ENCODE peak calls at places on chromosomes 13 and 19, in four cellular contexts. O is tibial nerve, H is H1, W is esophagus muscularis mucosa. L is an unnamed sample.

GRCh38 chr13:51887441-51887840 is 25.7 kb downstream of the CCDC70 start:
- DNase-seq in O (no peak), H (no peak), W (no peak), L (no peak)

GRCh38 chr19:575527-576506 is 3.4 kb downstream of the BSG start:
- DNase-seq in O (no peak), H (no peak), W (no peak), L (no peak)

GRCh38 chr13:32075150-32075851 is 43.7 kb downstream of the FRY start:
- DNase-seq in O (no peak), H (no peak), W (no peak), L (no peak)

GRCh38 chr13:100490692-100491091 is 97.9 kb downstream of the GGACT start:
- DNase-seq in O (no peak), H (peak), W (no peak), L (no peak)

GRCh38 chr19:17753976-17754375 is 2.7 kb downstream of the FCHO1 start:
- DNase-seq in O (no peak), H (no peak), W (no peak), L (no peak)

GRCh38 chr19:48006762-48007161 is 12.3 kb downstream of the ELSPBP1 start:
- DNase-seq in O (no peak), H (peak), W (no peak), L (no peak)

GRCh38 chr13:78393286-78393685 is 210.1 kb downstream of the POU4F1 start:
- DNase-seq in O (no peak), H (no peak), W (no peak), L (no peak)

GRCh38 chr19:18745012-18745735 is 45.9 kb downstream of the COMP start:
- DNase-seq in O (no peak), H (no peak), W (no peak), L (no peak)

GRCh38 chr13:21849323-21849722 is 178.4 kb downstream of the FGF9 start:
- DNase-seq in O (no peak), H (no peak), W (no peak), L (no peak)

GRCh38 chr19:1698636-1699035 is 46.2 kb upstream of the TCF3 start:
- DNase-seq in O (no peak), H (no peak), W (no peak), L (no peak)
- TF ChIP-seq EP300 in O (no peak), H (no peak), W (no peak), L (no peak)

GRCh38 chr19:41324921-41325639 is 15.1 kb downstream of the CCDC97 start:
- DNase-seq in O (no peak), H (peak), W (no peak), L (no peak)

GRCh38 chr19:41323023-41323422 is 13.1 kb downstream of the CCDC97 start:
- DNase-seq in O (no peak), H (no peak), W (no peak), L (no peak)

GRCh38 chr19:41324231-41324702 is 14.3 kb downstream of the CCDC97 start:
- DNase-seq in O (no peak), H (no peak), W (no peak), L (no peak)

GRCh38 chr19:41322451-41322850 is 12.5 kb downstream of the CCDC97 start:
- DNase-seq in O (no peak), H (no peak), W (no peak), L (no peak)

GRCh38 chr19:41323430-41324125 is 13.6 kb downstream of the CCDC97 start:
- DNase-seq in O (peak), H (no peak), W (no peak), L (peak)
- TF ChIP-seq EP300 in O (peak), H (no peak), W (no peak), L (no peak)

DNA sequence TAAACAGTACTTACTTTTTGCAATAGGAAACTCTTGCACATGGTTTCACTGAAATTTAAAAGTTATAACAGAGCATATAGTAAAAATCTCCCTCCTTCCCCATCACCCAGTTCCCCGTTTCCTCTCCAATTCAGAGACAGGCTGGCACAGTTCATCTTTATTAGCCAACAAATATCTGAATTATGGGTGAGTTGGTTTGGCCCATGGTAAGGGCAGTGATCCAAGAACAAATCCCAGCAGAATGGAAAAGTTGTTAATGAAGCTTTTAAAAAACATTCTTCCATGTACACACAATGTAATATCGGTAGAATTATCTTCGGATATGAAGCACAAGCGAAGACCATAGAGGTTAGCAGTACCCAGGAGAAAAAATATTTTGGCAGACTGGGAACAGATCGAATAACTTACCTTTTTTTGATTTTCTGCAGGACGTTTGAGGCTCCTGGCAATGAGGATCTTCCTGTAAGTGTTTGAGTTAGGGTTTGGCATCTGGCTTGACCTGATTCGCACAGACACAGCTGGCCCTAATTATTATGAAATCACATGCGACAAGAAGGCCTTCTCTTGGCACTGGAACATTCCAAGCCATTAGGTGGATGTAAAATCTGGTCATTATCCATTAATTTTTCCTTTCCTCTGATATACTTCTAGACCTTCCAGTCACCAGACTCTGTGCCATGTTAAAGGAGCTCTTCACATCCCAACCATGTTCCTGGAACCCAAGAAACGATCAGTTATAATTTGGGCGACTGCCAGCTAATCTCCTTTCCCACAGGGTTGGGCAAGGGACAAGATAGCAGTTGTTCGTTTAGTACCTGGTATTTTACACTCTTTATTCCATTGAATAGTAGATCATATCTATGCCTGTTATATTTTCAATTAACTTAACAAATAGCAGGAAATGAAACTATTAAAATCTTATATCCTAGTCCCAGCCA is 139.4 kb upstream of the TSC22D1 start:
- DNase-seq in O (no peak), H (no peak), W (no peak), L (no peak)
- TF ChIP-seq EP300 in O (peak), H (no peak), W (no peak), L (no peak)

DNA sequence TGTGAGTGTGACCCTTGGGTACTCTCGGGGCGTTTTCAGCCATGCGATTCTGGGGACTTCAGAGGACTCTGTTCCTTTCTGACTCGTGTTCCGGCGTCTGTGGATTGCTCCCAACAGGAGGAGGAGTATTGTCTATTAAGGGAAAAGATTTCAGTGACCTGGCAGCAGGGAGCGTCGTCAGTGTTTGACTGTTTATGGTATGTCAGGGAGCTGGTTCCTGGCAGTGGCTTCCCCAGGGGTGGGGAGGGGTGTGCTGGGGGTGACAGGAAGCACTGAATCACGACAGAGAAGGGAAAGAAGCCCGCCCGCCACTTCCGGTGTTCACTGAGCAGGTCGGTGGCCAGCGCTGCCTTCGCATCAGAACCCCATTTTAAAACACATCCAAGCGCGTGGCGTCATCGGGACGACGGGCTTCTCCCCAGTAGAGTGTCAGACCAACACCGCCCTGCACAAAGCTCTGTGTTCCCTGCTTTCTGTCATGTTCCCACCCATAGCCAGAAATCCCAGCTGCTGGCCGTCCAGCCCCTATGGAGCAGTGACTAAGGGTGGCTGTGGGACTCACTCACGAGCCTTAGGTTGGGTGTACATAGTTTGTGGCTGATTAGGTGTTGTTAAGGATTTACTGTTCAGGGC is 33.8 kb downstream of the COL4A2 start:
- DNase-seq in O (peak), H (no peak), W (peak), L (no peak)
- TF ChIP-seq EP300 in O (peak), H (no peak), W (peak), L (peak)

GRCh38 chr19:29988351-29988750 is 46.3 kb downstream of the URI1 start:
- DNase-seq in O (no peak), H (no peak), W (no peak), L (no peak)
- TF ChIP-seq EP300 in O (no peak), H (no peak), W (no peak), L (no peak)

L was measured in suprapubic skin.